ENCODE peak calls at places on chromosomes 11 and 22, in six cellular contexts. K is HCT116, V is HepG2, W is A549, S is H1, H is K562. D is an unnamed sample.
A peak's percentile ranks its signal among the peaks of the same experiment; 100 is the strongest.

GRCh38 chr11:92152245-92152644 is 72.4 kb upstream of the FAT3 start:
- DNase-seq in K (no peak), V (peak; percentile 12), W (no peak), S (peak; percentile 27), H (no peak), D (peak; percentile 26)

GRCh38 chr11:42407379-42407778 is 904.4 kb upstream of the API5 start:
- DNase-seq in K (no peak), V (no peak), W (no peak), S (peak; percentile 70), H (no peak), D (peak; percentile 14)

GRCh38 chr22:30861131-30861530 is 107.4 kb downstream of the MORC2 start:
- DNase-seq in K (no peak), V (no peak), W (no peak), S (no peak), H (no peak), D (no peak)

GRCh38 chr11:47863189-47863892 is 15.2 kb upstream of the NUP160 start:
- DNase-seq in K (no peak), V (no peak), W (no peak), S (no peak), H (no peak), D (peak; percentile 59)

GRCh38 chr11:62926669-62927455 is 5.7 kb upstream of the CHRM1 start:
- DNase-seq in K (no peak), V (no peak), W (no peak), S (no peak), H (no peak), D (no peak)

GRCh38 chr22:47619631-47620030 is 857.2 kb downstream of the TBC1D22A start:
- DNase-seq in K (no peak), V (no peak), W (no peak), S (no peak), H (no peak), D (no peak)

GRCh38 chr11:11036185-11037161 is 178.6 kb upstream of the ZBED5 start:
- DNase-seq in K (peak; percentile 64), V (peak; percentile 64), W (peak; percentile 31), S (peak; percentile 9), H (peak; percentile 42), D (peak; percentile 63)

GRCh38 chr11:119615003-119615878 is 113.8 kb downstream of the NECTIN1 start:
- DNase-seq in K (peak; percentile 16), V (peak; percentile 83), W (peak; percentile 65), S (no peak), H (no peak), D (peak; percentile 51)

GRCh38 chr11:72100462-72100861 is 2.6 kb downstream of the LAMTOR1 start:
- DNase-seq in K (no peak), V (no peak), W (no peak), S (no peak), H (peak; percentile 59), D (peak; percentile 96)

GRCh38 chr11:47355283-47356128 is 3.0 kb upstream of the MYBPC3 start:
- DNase-seq in K (peak; percentile 92), V (peak; percentile 86), W (peak; percentile 89), S (peak; percentile 95), H (peak; percentile 83), D (peak; percentile 60)

GRCh38 chr11:73428227-73428626 is 52.0 kb downstream of the RELT start:
- DNase-seq in K (no peak), V (no peak), W (no peak), S (no peak), H (no peak), D (no peak)
- TF ChIP-seq MAX in K (no peak), V (no peak), W (no peak), S (no peak), H (no peak), D (no peak)

DNA sequence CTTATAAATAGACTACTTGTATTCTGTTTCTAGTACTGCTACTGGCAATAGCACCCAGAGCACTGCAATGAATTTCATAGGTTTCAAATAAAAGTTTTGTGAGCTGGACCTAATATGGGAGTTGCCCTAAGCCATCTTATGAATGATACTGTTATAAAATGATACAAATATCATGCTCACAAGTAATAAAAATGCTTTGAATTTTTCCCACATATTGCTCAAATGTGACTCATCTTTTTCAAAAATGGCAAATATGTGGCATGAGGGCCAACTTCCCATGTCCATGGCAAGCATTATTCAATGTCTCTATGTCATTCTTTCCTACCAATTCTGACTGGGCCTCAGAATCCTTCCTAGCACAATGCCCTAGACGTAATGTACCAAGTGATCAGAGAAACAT is 137.6 kb downstream of the TRPC6 start:
- DNase-seq in K (no peak), V (no peak), W (no peak), S (no peak), H (no peak), D (no peak)
- TF ChIP-seq POLR2A in K (no peak), V (no peak), W (no peak), S (no peak), H (no peak), D (no peak)

GRCh38 chr22:27588273-27588672 is 213.3 kb downstream of the MN1 start:
- DNase-seq in K (no peak), V (no peak), W (no peak), S (no peak), H (no peak), D (no peak)
- TF ChIP-seq MAX in K (no peak), V (no peak), W (no peak), S (no peak), H (no peak), D (no peak)

GRCh38 chr22:41458161-41458728 is 10.2 kb downstream of the PHF5A start:
- DNase-seq in K (no peak), V (no peak), W (no peak), S (no peak), H (no peak), D (peak; percentile 31)
- TF ChIP-seq POLR2A in K (no peak), V (no peak), W (no peak), S (no peak), H (no peak), D (no peak)

GRCh38 chr11:67058506-67058905 is 1.9 kb downstream of the RHOD start:
- DNase-seq in K (no peak), V (no peak), W (no peak), S (no peak), H (no peak), D (no peak)

GRCh38 chr11:67055812-67056211 is 835 bp upstream of the RHOD start:
- DNase-seq in K (no peak), V (no peak), W (no peak), S (no peak), H (peak; percentile 58), D (no peak)

GRCh38 chr11:67057410-67057757 is 737 bp downstream of the RHOD start:
- DNase-seq in K (no peak), V (no peak), W (no peak), S (no peak), H (no peak), D (no peak)

GRCh38 chr11:67056267-67056639 is 394 bp upstream of the RHOD start:
- DNase-seq in K (no peak), V (no peak), W (no peak), S (no peak), H (no peak), D (no peak)

DNA sequence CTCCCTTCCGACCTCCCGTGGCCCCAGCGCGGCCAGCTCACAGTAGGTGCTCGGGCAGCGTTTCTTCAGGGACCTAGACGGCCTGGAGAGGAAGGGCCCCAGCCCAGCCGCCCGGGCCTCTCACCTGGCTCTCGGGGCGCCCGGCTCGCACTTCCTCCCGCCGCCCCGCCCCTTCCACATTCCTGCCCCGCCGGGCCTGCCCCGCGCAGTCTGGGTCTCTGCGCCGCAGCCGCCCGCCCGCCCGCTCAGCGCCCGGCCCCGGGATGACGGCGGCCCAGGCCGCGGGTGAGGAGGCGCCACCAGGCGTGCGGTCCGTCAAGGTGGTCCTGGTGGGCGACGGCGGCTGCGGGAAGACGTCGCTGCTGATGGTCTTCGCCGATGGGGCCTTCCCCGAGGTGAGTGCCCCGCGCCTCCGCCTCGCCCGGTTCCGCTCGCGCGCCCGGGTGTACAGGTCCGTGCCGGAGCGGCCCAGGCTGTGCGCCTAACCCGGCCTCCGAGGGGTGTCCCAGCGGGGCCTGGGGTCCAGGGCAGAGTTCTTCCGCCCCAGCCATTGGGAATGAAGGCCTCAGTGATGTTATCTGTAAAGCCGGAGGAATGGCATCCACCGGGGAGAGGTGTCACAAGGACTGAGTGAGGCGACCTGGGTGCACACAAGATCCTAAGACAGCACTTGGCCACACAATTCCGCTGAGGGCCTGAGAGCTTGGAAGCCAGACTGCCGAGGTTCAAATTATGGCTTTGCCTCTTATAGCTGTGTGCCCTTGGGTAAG is at the start of gene RHOD:
- DNase-seq in K (no peak), V (no peak), W (no peak), S (no peak), H (no peak), D (no peak)
- TF ChIP-seq MAX in K (no peak), V (peak; percentile 49), W (peak; percentile 30), S (peak; percentile 50), H (no peak), D (no peak)

GRCh38 chr11:560305-561147 is at the start of the genes LMNTD2 and RASSF7:
- DNase-seq in K (peak; percentile 76), V (peak; percentile 75), W (peak; percentile 95), S (peak; percentile 73), H (peak; percentile 98), D (peak; percentile 92)
- TF ChIP-seq POLR2A in K (no peak), V (no peak), W (peak; percentile 69), S (peak; percentile 12), H (peak; percentile 79), D (peak; percentile 36)

DNA sequence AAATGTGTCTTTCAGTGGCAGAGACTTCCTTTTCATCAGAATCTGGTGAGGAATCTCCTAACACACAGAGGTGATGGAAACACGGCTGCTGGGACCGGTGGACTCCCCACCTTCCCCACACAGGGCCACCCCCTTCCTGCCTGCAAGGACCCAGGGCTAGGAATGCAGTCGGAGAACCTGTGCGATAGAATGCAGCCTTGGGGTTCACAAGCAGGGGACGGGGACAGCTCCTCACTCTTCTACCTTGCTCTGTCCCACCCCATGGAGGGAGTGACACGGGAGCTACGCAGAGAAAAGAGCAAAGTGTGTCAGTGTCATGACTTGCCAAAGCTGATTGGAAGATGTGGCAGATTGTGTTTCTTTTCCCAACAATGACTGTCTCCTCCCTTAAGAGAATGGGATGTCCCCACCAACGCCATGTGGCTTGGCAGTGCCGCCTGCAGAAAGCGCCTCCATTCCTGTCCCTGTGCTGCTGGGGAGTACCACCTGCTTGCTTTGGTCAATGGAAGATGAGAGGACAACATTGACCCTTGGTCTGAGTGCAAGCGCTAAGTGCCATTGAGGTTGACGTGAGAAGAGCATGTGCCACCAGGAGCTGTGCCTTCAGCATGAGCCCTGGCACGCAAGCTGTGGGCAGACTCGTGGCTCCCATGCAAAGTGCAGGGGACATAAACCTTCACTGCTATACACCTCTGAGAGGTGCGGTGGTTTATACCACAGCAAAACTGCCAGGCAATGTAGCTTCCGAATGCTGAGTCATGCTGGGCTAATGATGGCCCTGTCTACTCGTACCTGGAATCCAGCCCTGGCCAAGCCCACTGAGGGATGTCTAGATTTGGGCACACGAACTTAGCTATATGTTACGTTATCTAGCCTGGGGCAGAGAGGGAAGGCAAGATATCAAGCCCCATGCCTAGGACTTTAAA is 41.8 kb downstream of the MYEOV start:
- DNase-seq in K (no peak), V (no peak), W (no peak), S (no peak), H (peak; percentile 27), D (no peak)
- TF ChIP-seq MAX in K (peak; percentile 17), V (no peak), W (peak; percentile 60), S (no peak), H (no peak), D (no peak)

DNA sequence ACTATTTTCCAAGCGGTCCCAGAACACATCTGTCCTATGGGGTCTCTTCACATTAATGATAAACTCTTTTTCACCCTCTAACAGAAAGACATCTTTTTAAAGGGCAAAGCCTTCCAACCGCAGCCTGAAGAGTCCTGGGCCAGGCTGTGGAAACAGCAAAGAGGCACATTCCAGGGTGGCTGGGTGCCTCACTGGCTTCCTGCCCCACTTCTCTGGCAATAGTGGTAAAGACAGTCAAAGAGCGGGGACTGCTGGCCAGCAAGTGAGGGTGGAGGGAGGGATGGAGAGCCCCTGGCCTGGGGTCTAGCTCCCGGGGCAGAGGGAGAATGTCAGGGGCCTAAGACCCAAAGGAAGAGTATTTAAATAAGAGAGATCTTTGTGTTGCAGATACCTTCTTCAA is 10.2 kb upstream of the CHST1 start:
- DNase-seq in K (no peak), V (no peak), W (no peak), S (no peak), H (no peak), D (no peak)
- TF ChIP-seq POLR2A in K (no peak), V (no peak), W (no peak), S (no peak), H (no peak), D (no peak)